ENCODE peak calls at places on chromosomes 2 and 18, in six cellular contexts. E, H, T, B, F and N are unnamed samples. For H3K36me3, the result is how much of the 10 kb centered on the place peaks cover.

GRCh38 chr2:215790548-215791421 is 222.6 kb downstream of the MREG start:
- DNase-seq in T (no peak), E (no peak), B (no peak), H (no peak), F (no peak), N (no peak)

GRCh38 chr2:230134496-230135073 is 65.9 kb upstream of the SLC16A14 start:
- DNase-seq in B (peak), F (no peak), E (no peak), H (no peak), T (no peak), N (peak)

GRCh38 chr18:34322365-34323289 is 97.9 kb upstream of the NOL4 start:
- DNase-seq in F (no peak), E (no peak), H (peak), B (peak), T (no peak), N (peak)

GRCh38 chr2:241864168-241864896 is 5.2 kb upstream of the RTP5 start:
- DNase-seq in B (no peak), H (no peak), T (no peak), E (no peak), F (no peak), N (no peak)

GRCh38 chr18:22687892-22688680 is 245.0 kb upstream of the RBBP8 start:
- DNase-seq in B (no peak), E (no peak), H (no peak), T (no peak), F (no peak), N (no peak)

GRCh38 chr2:58852905-58853304 is 611.8 kb upstream of the FANCL start:
- DNase-seq in F (no peak), H (no peak), B (no peak), E (no peak), T (no peak), N (no peak)

GRCh38 chr2:108534577-108535379 is 508 bp downstream of the LIMS1 start:
- DNase-seq in E (peak), H (peak), B (peak), T (no peak), F (peak), N (peak)

GRCh38 chr2:45199973-45200372 is 190.7 kb upstream of the SIX2 start:
- DNase-seq in H (no peak), E (no peak), T (no peak), B (no peak), F (no peak), N (no peak)

GRCh38 chr2:10194021-10194820 is 71.7 kb downstream of the RRM2 start:
- DNase-seq in E (no peak), F (no peak), T (no peak), H (no peak), B (no peak), N (no peak)

GRCh38 chr2:164189851-164190250 is 431.4 kb downstream of the GRB14 start:
- DNase-seq in E (no peak), B (no peak), H (no peak), T (no peak), F (no peak), N (no peak)

GRCh38 chr2:1633936-1634587 is 110.3 kb downstream of the PXDN start:
- DNase-seq in T (no peak), F (peak), E (no peak), B (no peak), H (no peak), N (no peak)

GRCh38 chr2:70124983-70125480 is 37.8 kb downstream of the PCBP1 start:
- DNase-seq in F (peak), H (peak), T (peak), E (peak), B (peak), N (no peak)

GRCh38 chr18:68764016-68764415 is 33.9 kb upstream of the CCDC102B start:
- DNase-seq in E (no peak), F (no peak), T (no peak), H (no peak), B (peak), N (peak)

GRCh38 chr2:231094671-231095346 is 30.0 kb downstream of the HTR2B start:
- DNase-seq in T (no peak), E (no peak), F (no peak), H (peak), B (no peak), N (no peak)

GRCh38 chr2:98436734-98437133 is 7.9 kb upstream of the INPP4A start:
- DNase-seq in T (no peak), H (no peak), B (no peak), E (no peak), F (no peak), N (no peak)

GRCh38 chr2:175832886-175833285 is 169.2 kb downstream of the LNPK start:
- DNase-seq in E (no peak), H (no peak), B (no peak), T (no peak), F (no peak), N (no peak)

GRCh38 chr18:36217348-36217747 is 30.1 kb downstream of the MOCOS start:
- DNase-seq in B (no peak), F (no peak), T (no peak), E (no peak), H (peak), N (no peak)

GRCh38 chr2:96330407-96330806 is 5.2 kb upstream of the NCAPH start:
- DNase-seq in E (no peak), B (no peak), T (no peak), F (no peak), H (no peak), N (peak)

GRCh38 chr2:64056021-64056420 is 36.8 kb upstream of the VPS54 start:
- DNase-seq in F (no peak), B (no peak), H (no peak), T (no peak), E (no peak), N (peak)

GRCh38 chr18:63648241-63648640 is 4.2 kb upstream of the SERPINB4 start:
- DNase-seq in H (no peak), T (no peak), E (no peak), F (no peak), B (no peak), N (peak)

GRCh38 chr2:219002395-219003266 is 9.4 kb upstream of the CRYBA2 start:
- DNase-seq in T (peak), F (no peak), H (peak), E (no peak), B (no peak), N (peak)
- TF ChIP-seq CTCF in T (peak), F (no peak), H (peak), E (no peak), B (peak), N (peak)

GRCh38 chr2:86489542-86489941 is 48.4 kb downstream of the KDM3A start:
- DNase-seq in B (no peak), T (no peak), E (no peak), H (no peak), F (no peak), N (no peak)

GRCh38 chr2:86488561-86489250 is 47.5 kb downstream of the KDM3A start:
- DNase-seq in F (no peak), H (no peak), T (no peak), B (no peak), E (no peak), N (no peak)

GRCh38 chr2:86492057-86492456 is 50.9 kb downstream of the KDM3A start:
- DNase-seq in E (no peak), F (no peak), T (no peak), H (no peak), B (no peak), N (no peak)

GRCh38 chr2:86490245-86490644 is 49.1 kb downstream of the KDM3A start:
- DNase-seq in E (no peak), B (no peak), H (no peak), T (no peak), F (no peak), N (no peak)

DNA sequence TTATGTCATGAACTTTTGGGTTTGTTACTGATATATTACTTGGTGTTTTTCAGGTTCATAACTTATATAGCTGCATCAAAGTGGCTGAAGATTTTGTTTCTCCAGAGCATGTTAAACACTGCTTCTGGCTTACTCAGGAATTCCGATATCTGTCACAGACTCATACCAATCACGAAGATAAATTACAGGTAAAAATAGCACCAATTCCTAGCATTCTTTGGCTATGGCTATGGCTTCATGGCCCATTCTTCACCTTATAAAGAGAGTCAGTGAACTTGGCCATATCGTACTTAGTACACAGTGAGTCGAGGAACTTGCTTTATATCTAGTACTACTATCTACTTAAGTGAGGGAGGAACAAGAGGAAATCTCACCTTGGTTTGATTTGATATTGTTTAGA is 49.9 kb downstream of the KDM3A start:
- DNase-seq in H (no peak), E (no peak), T (no peak), F (no peak), B (no peak), N (no peak)
- H3K36me3 ChIP-seq in H (under half), E (half or more), T (half or more), F (under half), B (under half), N (under half)

GRCh38 chr2:171409436-171409971 is 24.3 kb downstream of the METTL8 start:
- DNase-seq in E (no peak), F (no peak), T (no peak), H (no peak), B (peak), N (no peak)
- H3K4me3 ChIP-seq in E (no peak), F (no peak), T (no peak), H (no peak), B (no peak), N (peak)

DNA sequence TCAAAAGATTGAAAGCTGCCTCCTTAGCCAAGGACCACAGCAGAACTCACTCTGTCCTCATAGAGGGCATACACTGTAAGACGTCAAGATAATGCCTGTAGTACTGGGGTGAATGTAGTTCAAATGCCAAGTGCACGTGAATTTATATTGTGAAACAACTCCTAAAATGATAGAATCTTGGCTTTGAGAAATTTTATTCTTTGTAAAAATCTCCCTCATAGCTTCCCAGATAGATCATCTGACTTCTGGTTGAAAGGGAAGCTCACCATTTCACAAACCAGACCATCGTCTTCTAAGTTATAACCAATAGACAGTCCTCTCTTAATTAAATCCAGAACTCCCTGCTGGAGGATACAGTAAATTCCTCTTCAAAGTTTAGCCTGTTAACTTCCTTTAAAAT is 110.9 kb upstream of the MSTN start:
- DNase-seq in F (no peak), B (no peak), T (no peak), H (no peak), E (no peak), N (no peak)
- TF ChIP-seq CTCF in F (no peak), B (no peak), T (no peak), H (no peak), E (no peak), N (no peak)

GRCh38 chr18:47249602-47250001 is 1.9 kb downstream of the SKOR2 start:
- DNase-seq in H (no peak), E (no peak), T (no peak), B (no peak), F (no peak), N (no peak)

GRCh38 chr18:47253101-47253654 is 1.7 kb upstream of the SKOR2 start:
- DNase-seq in E (no peak), F (no peak), T (no peak), H (no peak), B (no peak), N (no peak)

GRCh38 chr18:47250415-47251046 is 929 bp downstream of the SKOR2 start:
- DNase-seq in T (no peak), E (no peak), B (no peak), H (no peak), F (no peak), N (no peak)

GRCh38 chr18:47248610-47249343 is 2.7 kb downstream of the SKOR2 start:
- DNase-seq in B (no peak), E (no peak), T (no peak), H (no peak), F (no peak), N (no peak)

DNA sequence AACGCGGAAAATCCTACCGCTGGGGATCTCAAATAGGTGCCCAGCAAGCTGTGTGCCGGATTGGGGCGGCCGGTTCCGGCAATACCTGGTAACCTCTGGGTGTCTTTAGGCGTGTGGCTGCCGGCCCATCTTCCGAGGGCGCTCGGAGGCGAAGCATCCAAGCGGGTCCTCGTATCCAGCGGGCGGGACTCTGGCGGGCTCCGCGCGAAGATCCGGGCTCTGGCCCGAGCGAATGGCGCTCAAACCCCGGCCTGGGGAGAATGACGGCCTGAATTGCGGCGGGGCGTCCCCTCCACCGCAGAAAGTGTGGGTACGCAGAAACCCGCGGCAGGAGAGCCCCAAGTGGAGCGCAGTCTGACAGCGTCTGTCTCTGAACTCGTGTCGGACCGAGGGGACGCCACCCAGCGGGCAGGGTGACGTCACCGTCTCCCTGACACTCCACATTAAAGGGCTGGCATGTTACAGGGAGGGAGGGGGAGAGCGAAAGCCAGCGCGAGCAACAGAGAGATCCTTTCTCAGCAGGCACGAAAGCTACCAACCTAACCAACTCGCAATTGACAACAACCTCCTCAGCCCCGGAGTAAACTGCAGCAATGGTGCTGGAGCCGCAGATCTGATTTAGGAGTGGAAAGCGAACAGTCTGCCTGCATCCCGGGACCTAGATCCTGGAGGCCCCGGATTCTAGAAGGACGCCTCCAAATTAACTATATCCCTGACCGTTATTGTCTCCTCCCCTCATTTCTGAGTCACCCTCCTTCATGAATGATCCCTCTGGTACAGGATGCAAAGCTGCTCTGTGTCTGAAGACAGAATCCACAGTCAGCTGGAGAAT is at the start of gene SKOR2:
- DNase-seq in T (no peak), B (no peak), E (no peak), H (no peak), F (no peak), N (no peak)
- H3K36me3 ChIP-seq in T (under half), B (under half), E (under half), H (under half), F (under half), N (under half)

DNA sequence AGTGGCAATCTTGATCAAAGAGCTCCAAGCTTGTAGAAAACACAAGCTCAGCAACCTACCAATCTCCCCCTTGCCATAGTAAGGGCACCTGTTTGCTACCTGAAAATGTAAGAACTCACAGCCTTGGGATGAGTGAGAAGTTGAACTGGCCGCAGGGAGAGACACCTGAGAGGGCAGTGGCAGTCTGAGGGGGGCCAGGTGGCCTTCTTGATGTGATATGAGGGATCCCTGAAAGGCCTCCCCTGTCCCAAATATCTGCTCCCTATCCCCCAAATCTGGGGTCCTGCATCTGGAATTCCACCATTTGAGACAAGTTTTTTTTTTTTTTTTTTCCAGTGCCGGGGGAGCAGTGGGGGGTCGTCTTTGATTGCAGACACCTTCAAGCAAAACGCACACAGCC is 230.2 kb upstream of the SMAD2 start:
- DNase-seq in F (no peak), H (no peak), B (no peak), T (no peak), E (peak), N (no peak)
- H3K4me3 ChIP-seq in F (no peak), H (no peak), B (no peak), T (no peak), E (peak), N (peak)

DNA sequence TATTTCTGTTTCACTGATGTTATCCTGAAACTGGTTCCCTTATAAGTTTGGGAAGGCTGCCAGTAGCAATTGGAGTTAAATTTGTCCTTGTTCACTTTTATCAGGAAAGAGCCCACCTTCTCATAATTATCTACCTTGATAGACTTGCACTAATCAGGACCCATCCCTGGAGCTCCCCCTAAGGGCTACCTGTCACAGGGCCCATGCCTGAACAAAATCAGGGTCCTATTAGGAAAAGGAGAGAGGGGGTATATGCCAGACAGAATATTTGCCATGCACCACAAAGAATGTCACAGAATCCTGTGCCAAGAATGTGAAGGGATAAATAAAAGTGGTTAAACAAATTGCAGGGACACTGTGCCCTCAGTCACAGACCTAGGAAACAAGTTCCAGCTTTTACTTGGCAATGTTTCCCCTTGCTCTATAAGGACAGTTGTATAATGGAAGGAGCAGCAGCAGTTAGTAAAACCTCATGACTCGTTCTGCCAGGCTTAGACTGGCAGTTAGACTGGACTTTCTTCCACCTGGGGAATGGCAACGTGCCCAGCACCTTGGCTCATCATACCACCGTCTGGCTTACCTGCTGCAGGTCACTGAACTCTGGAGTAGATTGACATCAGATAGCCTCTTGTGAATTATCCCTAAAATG is 32.3 kb upstream of the VWC2L start:
- DNase-seq in E (no peak), T (no peak), F (no peak), H (no peak), B (no peak), N (peak)
- TF ChIP-seq CTCF in E (no peak), T (no peak), F (no peak), H (no peak), B (no peak), N (peak)

GRCh38 chr2:152646264-152646663 is 71.0 kb downstream of the PRPF40A start:
- DNase-seq in B (no peak), E (no peak), F (no peak), H (no peak), T (no peak), N (no peak)
- H3K36me3 ChIP-seq in B (under half), E (under half), F (under half), H (under half), T (under half), N (under half)